ENCODE peak calls at places on chromosomes 1 and 21, in eight cellular contexts. One of them, this sample, is unnamed. For H3K36me3, the result is how much of the 10 kb centered on the place peaks cover.

GRCh38 chr1:109478806-109479205 is 4.9 kb upstream of the ATXN7L2 start:
- DNase-seq in endodermal cell: peak
- DNase-seq in aorta: no peak
- DNase-seq in cardiac muscle cell: peak
- DNase-seq in neural progenitor cell: peak
- DNase-seq in pancreas: no peak
- DNase-seq in K562: peak
- DNase-seq in OCI-LY7: peak
- DNase-seq in this sample: no peak

GRCh38 chr1:14011132-14011531 is 311.1 kb downstream of the PRDM2 start:
- DNase-seq in endodermal cell: no peak
- DNase-seq in aorta: no peak
- DNase-seq in cardiac muscle cell: no peak
- DNase-seq in neural progenitor cell: no peak
- DNase-seq in pancreas: no peak
- DNase-seq in K562: no peak
- DNase-seq in OCI-LY7: no peak
- DNase-seq in this sample: no peak

GRCh38 chr1:4637616-4638346 is 16.6 kb upstream of the AJAP1 start:
- DNase-seq in endodermal cell: peak
- DNase-seq in aorta: no peak
- DNase-seq in cardiac muscle cell: no peak
- DNase-seq in neural progenitor cell: no peak
- DNase-seq in pancreas: no peak
- DNase-seq in K562: no peak
- DNase-seq in OCI-LY7: no peak
- DNase-seq in this sample: no peak

GRCh38 chr1:42332877-42333276 is 2.2 kb downstream of the FOXJ3 start:
- DNase-seq in endodermal cell: no peak
- DNase-seq in aorta: no peak
- DNase-seq in cardiac muscle cell: no peak
- DNase-seq in neural progenitor cell: no peak
- DNase-seq in pancreas: no peak
- DNase-seq in K562: no peak
- DNase-seq in OCI-LY7: no peak
- DNase-seq in this sample: no peak

GRCh38 chr21:41482321-41482720 is 25.6 kb downstream of the TMPRSS2 start:
- DNase-seq in endodermal cell: no peak
- DNase-seq in aorta: no peak
- DNase-seq in cardiac muscle cell: no peak
- DNase-seq in neural progenitor cell: no peak
- DNase-seq in pancreas: no peak
- DNase-seq in K562: no peak
- DNase-seq in OCI-LY7: no peak
- DNase-seq in this sample: no peak

GRCh38 chr1:110509655-110510054 is 9.3 kb downstream of the KCNA10 start:
- DNase-seq in endodermal cell: no peak
- DNase-seq in aorta: no peak
- DNase-seq in cardiac muscle cell: no peak
- DNase-seq in neural progenitor cell: no peak
- DNase-seq in pancreas: no peak
- DNase-seq in K562: no peak
- DNase-seq in OCI-LY7: no peak
- DNase-seq in this sample: no peak

GRCh38 chr1:112706505-112707216 is at the start of gene RHOC:
- DNase-seq in endodermal cell: peak
- DNase-seq in aorta: peak
- DNase-seq in cardiac muscle cell: peak
- DNase-seq in neural progenitor cell: peak
- DNase-seq in pancreas: peak
- DNase-seq in K562: peak
- DNase-seq in OCI-LY7: peak
- DNase-seq in this sample: peak

GRCh38 chr21:32929633-32930038 is 96.1 kb upstream of the OLIG2 start:
- DNase-seq in endodermal cell: no peak
- DNase-seq in aorta: no peak
- DNase-seq in cardiac muscle cell: no peak
- DNase-seq in neural progenitor cell: no peak
- DNase-seq in pancreas: no peak
- DNase-seq in K562: no peak
- DNase-seq in OCI-LY7: no peak
- DNase-seq in this sample: no peak

GRCh38 chr1:6753320-6754140 is 31.7 kb upstream of the CAMTA1 start:
- DNase-seq in endodermal cell: no peak
- DNase-seq in aorta: no peak
- DNase-seq in cardiac muscle cell: no peak
- DNase-seq in neural progenitor cell: no peak
- DNase-seq in pancreas: no peak
- DNase-seq in K562: no peak
- DNase-seq in OCI-LY7: no peak
- DNase-seq in this sample: no peak

GRCh38 chr1:47179988-47180563 is 9.8 kb downstream of the PDZK1IP1 start:
- DNase-seq in endodermal cell: no peak
- DNase-seq in aorta: no peak
- DNase-seq in cardiac muscle cell: no peak
- DNase-seq in neural progenitor cell: no peak
- DNase-seq in pancreas: no peak
- DNase-seq in K562: no peak
- DNase-seq in OCI-LY7: no peak
- DNase-seq in this sample: no peak

GRCh38 chr1:192100686-192101468 is 57.4 kb upstream of the RGS18 start:
- DNase-seq in endodermal cell: no peak
- DNase-seq in aorta: no peak
- DNase-seq in cardiac muscle cell: no peak
- DNase-seq in neural progenitor cell: no peak
- DNase-seq in pancreas: no peak
- DNase-seq in K562: no peak
- DNase-seq in OCI-LY7: no peak
- DNase-seq in this sample: no peak

GRCh38 chr1:248837045-248837793 is 805 bp upstream of the ZNF672 start:
- DNase-seq in endodermal cell: no peak
- DNase-seq in aorta: no peak
- DNase-seq in cardiac muscle cell: no peak
- DNase-seq in neural progenitor cell: peak
- DNase-seq in pancreas: no peak
- DNase-seq in K562: no peak
- DNase-seq in OCI-LY7: no peak
- DNase-seq in this sample: no peak

GRCh38 chr1:114558548-114558947 is 22.9 kb downstream of the BCAS2 start:
- DNase-seq in endodermal cell: no peak
- DNase-seq in aorta: no peak
- DNase-seq in cardiac muscle cell: peak
- DNase-seq in neural progenitor cell: peak
- DNase-seq in pancreas: no peak
- DNase-seq in K562: no peak
- DNase-seq in OCI-LY7: peak
- DNase-seq in this sample: no peak

GRCh38 chr1:21594935-21595897 is 73.9 kb downstream of the RAP1GAP start:
- DNase-seq in endodermal cell: peak
- DNase-seq in aorta: peak
- DNase-seq in cardiac muscle cell: peak
- DNase-seq in neural progenitor cell: peak
- DNase-seq in pancreas: peak
- DNase-seq in K562: peak
- DNase-seq in OCI-LY7: peak
- DNase-seq in this sample: peak

GRCh38 chr1:77984629-77985028 is 5.8 kb upstream of the FUBP1 start:
- DNase-seq in endodermal cell: no peak
- DNase-seq in aorta: no peak
- DNase-seq in cardiac muscle cell: no peak
- DNase-seq in neural progenitor cell: no peak
- DNase-seq in pancreas: no peak
- DNase-seq in K562: no peak
- DNase-seq in OCI-LY7: no peak
- DNase-seq in this sample: no peak
- H3K27ac ChIP-seq in endodermal cell: no peak
- H3K27ac ChIP-seq in aorta: no peak
- H3K27ac ChIP-seq in cardiac muscle cell: no peak
- H3K27ac ChIP-seq in neural progenitor cell: no peak
- H3K27ac ChIP-seq in pancreas: peak
- H3K27ac ChIP-seq in K562: no peak
- H3K27ac ChIP-seq in OCI-LY7: no peak
- H3K27ac ChIP-seq in this sample: no peak

DNA sequence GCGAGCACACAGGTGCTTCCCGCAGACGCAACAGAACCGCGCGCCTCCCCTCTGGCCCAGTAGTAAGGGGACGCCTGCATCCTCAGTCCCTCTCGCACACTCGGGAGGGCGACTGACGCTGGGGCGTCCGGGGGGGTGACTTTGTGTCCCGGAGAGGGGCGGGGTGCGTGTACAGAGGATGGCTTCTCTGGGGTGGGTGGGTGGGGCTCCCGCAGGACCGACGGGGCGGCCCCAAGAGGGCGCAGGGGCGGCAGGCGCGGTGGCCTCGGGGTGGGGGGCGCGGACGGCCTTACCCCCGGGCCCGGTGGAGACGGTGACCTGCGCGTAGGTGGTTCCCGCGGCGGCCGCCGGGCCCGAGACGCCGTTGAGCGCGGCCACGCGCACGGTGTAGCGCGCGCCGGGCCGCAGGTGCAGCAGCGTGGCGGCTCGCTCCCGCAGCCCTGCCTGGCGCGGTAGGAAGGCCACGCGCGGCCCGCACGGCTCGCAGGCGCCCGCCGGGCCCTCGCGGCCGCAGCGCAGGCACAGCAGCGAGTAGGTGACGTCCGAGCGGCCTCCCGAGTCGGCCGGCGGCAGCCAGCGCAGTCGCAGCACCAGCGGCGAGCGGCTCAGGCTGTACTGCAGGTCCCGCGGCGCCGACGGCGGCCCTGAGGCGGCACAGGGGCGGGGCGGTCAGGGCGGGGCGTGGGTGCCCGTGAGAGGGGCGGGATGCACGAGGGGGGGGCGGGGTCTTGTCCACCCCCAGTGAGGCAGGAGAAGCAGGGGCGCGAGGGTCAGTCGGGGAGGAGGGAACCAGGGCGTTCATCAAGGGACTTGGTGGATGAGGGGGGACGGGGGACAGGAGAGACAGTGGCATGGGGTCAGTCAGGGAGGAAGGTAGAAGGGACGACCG is 12.1 kb downstream of the EPHA10 start:
- DNase-seq in endodermal cell: peak
- DNase-seq in aorta: no peak
- DNase-seq in cardiac muscle cell: peak
- DNase-seq in neural progenitor cell: peak
- DNase-seq in pancreas: peak
- DNase-seq in K562: peak
- DNase-seq in OCI-LY7: no peak
- DNase-seq in this sample: no peak
- H3K4me3 ChIP-seq in endodermal cell: no peak
- H3K4me3 ChIP-seq in aorta: no peak
- H3K4me3 ChIP-seq in cardiac muscle cell: peak
- H3K4me3 ChIP-seq in neural progenitor cell: peak
- H3K4me3 ChIP-seq in pancreas: peak
- H3K4me3 ChIP-seq in K562: peak
- H3K4me3 ChIP-seq in OCI-LY7: no peak
- H3K4me3 ChIP-seq in this sample: no peak

GRCh38 chr1:23433122-23433521 is 8.6 kb upstream of the TCEA3 start:
- DNase-seq in endodermal cell: no peak
- DNase-seq in aorta: no peak
- DNase-seq in cardiac muscle cell: no peak
- DNase-seq in neural progenitor cell: no peak
- DNase-seq in pancreas: no peak
- DNase-seq in K562: no peak
- DNase-seq in OCI-LY7: no peak
- DNase-seq in this sample: no peak

GRCh38 chr1:23431431-23431830 is 6.9 kb upstream of the TCEA3 start:
- DNase-seq in endodermal cell: no peak
- DNase-seq in aorta: no peak
- DNase-seq in cardiac muscle cell: no peak
- DNase-seq in neural progenitor cell: no peak
- DNase-seq in pancreas: no peak
- DNase-seq in K562: no peak
- DNase-seq in OCI-LY7: no peak
- DNase-seq in this sample: no peak

GRCh38 chr1:23428136-23428905 is 3.8 kb upstream of the TCEA3 start:
- DNase-seq in endodermal cell: no peak
- DNase-seq in aorta: no peak
- DNase-seq in cardiac muscle cell: no peak
- DNase-seq in neural progenitor cell: no peak
- DNase-seq in pancreas: no peak
- DNase-seq in K562: no peak
- DNase-seq in OCI-LY7: no peak
- DNase-seq in this sample: no peak

GRCh38 chr1:23427550-23427949 is 3.0 kb upstream of the TCEA3 start:
- DNase-seq in endodermal cell: no peak
- DNase-seq in aorta: no peak
- DNase-seq in cardiac muscle cell: no peak
- DNase-seq in neural progenitor cell: no peak
- DNase-seq in pancreas: no peak
- DNase-seq in K562: no peak
- DNase-seq in OCI-LY7: no peak
- DNase-seq in this sample: no peak

DNA sequence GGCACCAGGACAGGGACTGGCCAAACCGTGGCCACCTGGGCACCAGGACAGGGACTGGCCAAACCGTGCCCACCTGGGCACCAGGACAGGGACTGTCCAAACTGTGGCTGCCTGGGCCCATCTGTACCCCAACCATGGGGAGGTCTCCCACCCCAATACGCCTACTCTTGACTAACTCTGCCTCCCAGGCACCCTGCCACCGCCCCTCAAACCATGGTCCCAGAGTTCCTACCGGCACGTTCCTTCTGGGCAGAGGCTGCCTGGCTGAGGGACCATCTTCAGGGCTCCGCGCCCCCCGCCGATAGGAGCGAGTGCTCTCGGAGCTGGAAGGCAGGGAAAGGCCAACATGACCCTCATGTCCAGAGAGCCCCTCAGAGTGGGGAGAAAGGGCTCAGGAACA is 6.3 kb upstream of the TCEA3 start:
- DNase-seq in endodermal cell: no peak
- DNase-seq in aorta: no peak
- DNase-seq in cardiac muscle cell: no peak
- DNase-seq in neural progenitor cell: no peak
- DNase-seq in pancreas: no peak
- DNase-seq in K562: no peak
- DNase-seq in OCI-LY7: no peak
- DNase-seq in this sample: no peak
- H3K36me3 ChIP-seq in endodermal cell: half or more
- H3K36me3 ChIP-seq in aorta: under half
- H3K36me3 ChIP-seq in cardiac muscle cell: under half
- H3K36me3 ChIP-seq in neural progenitor cell: under half
- H3K36me3 ChIP-seq in pancreas: under half
- H3K36me3 ChIP-seq in K562: under half
- H3K36me3 ChIP-seq in OCI-LY7: under half
- H3K36me3 ChIP-seq in this sample: under half

DNA sequence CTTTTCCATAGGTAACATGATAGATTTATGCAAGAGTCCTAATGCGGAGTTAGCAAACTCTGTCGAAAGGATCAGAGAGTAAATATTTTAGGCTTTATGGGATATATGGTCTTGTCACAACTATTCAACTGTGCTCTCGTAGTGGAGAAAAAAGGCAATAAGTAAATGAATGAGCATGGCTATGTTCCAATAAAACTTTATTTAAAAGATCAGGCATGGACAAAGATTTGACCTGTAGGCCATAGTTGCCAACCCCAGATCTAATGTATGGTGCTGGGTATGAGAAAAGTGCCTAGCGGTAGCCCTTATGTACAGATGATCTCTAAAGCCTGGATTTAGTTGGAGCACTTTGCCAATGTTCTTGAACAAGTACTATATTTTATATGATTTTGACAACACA is 498.8 kb upstream of the C1orf87 start:
- DNase-seq in endodermal cell: no peak
- DNase-seq in aorta: no peak
- DNase-seq in cardiac muscle cell: no peak
- DNase-seq in neural progenitor cell: no peak
- DNase-seq in pancreas: no peak
- DNase-seq in K562: no peak
- DNase-seq in OCI-LY7: no peak
- DNase-seq in this sample: no peak
- H3K27ac ChIP-seq in endodermal cell: no peak
- H3K27ac ChIP-seq in aorta: peak
- H3K27ac ChIP-seq in cardiac muscle cell: no peak
- H3K27ac ChIP-seq in neural progenitor cell: no peak
- H3K27ac ChIP-seq in pancreas: peak
- H3K27ac ChIP-seq in K562: no peak
- H3K27ac ChIP-seq in OCI-LY7: no peak
- H3K27ac ChIP-seq in this sample: no peak

This sample was measured in SJCRH30.